ENCODE peak calls at places on chromosomes 5 and 9, in five cellular contexts. A is esophagus squamous epithelium, N is neural progenitor cell, Q is bronchial epithelial cell, O is astrocyte of the cerebellum. H is an unnamed sample.

GRCh38 chr9:134188421-134189166 is 24.2 kb upstream of the RNU6ATAC start:
- DNase-seq in N (no peak), O (no peak), Q (no peak), A (no peak), H (no peak)

GRCh38 chr5:119274024-119274766 is 81.6 kb upstream of the TNFAIP8 start:
- DNase-seq in O (no peak), N (no peak), Q (peak), A (no peak), H (no peak)

GRCh38 chr5:179411161-179411841 is 66.0 kb upstream of the ADAMTS2 start:
- DNase-seq in N (no peak), A (no peak), Q (no peak), O (no peak), H (no peak)

GRCh38 chr5:15023846-15024245 is 152.3 kb upstream of the ANKH start:
- DNase-seq in A (no peak), O (no peak), N (no peak), Q (peak), H (peak)

GRCh38 chr9:129646654-129647053 is 4.7 kb upstream of the ASB6 start:
- DNase-seq in Q (no peak), N (no peak), O (no peak), A (no peak), H (no peak)

GRCh38 chr5:78907255-78907886 is 77.7 kb downstream of the ARSB start:
- DNase-seq in A (no peak), N (no peak), Q (peak), O (peak), H (peak)

GRCh38 chr9:116806075-116806474 is 119.0 kb downstream of the TRIM32 start:
- DNase-seq in O (peak), A (no peak), Q (peak), N (peak), H (peak)

GRCh38 chr9:88583901-88584596 is 49.1 kb downstream of the NXNL2 start:
- DNase-seq in Q (peak), O (no peak), A (no peak), N (peak), H (peak)

GRCh38 chr9:100437860-100438805 is 11.2 kb downstream of the MSANTD3 start:
- DNase-seq in A (no peak), Q (peak), N (peak), O (peak), H (peak)

GRCh38 chr5:147411612-147412310 is 98.1 kb downstream of the DPYSL3 start:
- DNase-seq in A (no peak), N (no peak), Q (no peak), O (no peak), H (no peak)

GRCh38 chr9:91864372-91864771 is 85.7 kb downstream of the ROR2 start:
- DNase-seq in A (no peak), N (no peak), Q (no peak), O (no peak), H (peak)

GRCh38 chr5:139422307-139422893 is 16.9 kb downstream of the DNAJC18 start:
- DNase-seq in N (peak), A (no peak), Q (peak), O (peak), H (peak)

GRCh38 chr9:136089697-136090045 is 5.4 kb downstream of the NACC2 start:
- DNase-seq in A (no peak), O (peak), Q (peak), N (no peak), H (peak)

GRCh38 chr5:68088302-68088701 is 127.3 kb upstream of the PIK3R1 start:
- DNase-seq in A (no peak), N (no peak), Q (no peak), O (peak), H (peak)

GRCh38 chr9:113587471-113588031 is 124.0 kb downstream of the RGS3 start:
- DNase-seq in O (no peak), Q (no peak), A (no peak), N (peak), H (peak)

GRCh38 chr5:109922396-109922995 is 232.8 kb downstream of the MAN2A1 start:
- DNase-seq in Q (no peak), O (no peak), N (no peak), A (no peak), H (no peak)

DNA sequence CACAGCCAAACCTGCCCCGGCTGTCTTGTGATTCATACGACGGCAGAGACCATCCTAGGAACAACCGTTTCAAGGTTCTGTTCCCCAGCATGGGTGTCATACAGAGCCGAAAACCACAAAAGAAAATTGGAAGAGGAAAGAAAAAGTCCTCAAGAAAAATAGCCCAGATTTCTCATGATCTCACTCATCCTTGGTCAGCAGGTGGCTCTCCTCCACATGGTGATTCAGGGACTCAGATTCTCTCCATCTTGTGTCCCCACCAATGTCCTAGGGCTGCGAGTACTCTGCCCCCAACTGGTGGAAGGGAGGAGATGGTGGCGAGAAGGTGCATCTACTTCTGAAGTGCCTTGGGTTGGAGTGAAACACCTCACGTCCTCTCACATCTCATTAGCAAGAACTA is 25.6 kb downstream of the PDZD2 start:
- DNase-seq in O (peak), A (no peak), Q (peak), N (peak), H (peak)
- TF ChIP-seq CTCF in O (peak), A (no peak), Q (no peak), N (peak), H (peak)

DNA sequence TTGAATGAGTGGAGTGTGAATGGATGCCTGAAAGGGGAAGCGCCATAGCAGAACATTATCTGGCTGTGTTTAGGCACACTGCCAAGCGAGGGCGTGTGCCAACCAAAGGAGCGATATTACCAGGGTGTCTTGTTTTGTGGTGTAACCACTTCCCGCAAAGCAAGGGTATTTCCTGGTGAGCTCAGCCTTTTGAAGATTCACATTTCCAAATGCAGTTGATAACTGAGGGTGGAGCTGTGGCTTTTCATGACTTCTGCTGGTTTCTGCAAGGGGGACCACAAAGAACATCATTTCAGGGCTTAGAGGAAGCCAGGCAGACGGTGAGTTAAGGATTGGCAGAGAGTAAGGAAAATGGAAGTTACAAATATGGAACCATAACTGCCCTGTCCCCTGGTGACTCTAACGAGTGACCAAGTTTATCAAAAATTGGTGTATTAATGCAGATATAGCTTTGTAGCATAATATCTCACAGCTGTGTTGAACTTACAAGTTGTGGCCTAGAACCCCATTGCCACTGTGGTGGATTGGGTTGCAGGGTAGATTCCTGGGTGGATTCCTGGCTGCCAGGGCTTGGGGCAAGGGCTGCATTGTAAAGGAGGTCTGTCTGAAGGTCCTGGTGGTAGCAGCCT is 71.4 kb downstream of the RALGPS1 start:
- DNase-seq in N (no peak), A (no peak), Q (peak), O (peak), H (peak)
- H3K4me3 ChIP-seq in N (no peak), A (no peak), Q (no peak), O (no peak), H (no peak)

GRCh38 chr5:150758534-150759333 is at the start of gene DCTN4:
- DNase-seq in N (peak), Q (peak), A (peak), O (peak), H (peak)
- TF ChIP-seq CTCF in N (peak), Q (no peak), A (no peak), O (no peak), H (no peak)

GRCh38 chr5:59407967-59408366 is 485.6 kb downstream of the PDE4D start:
- DNase-seq in Q (no peak), N (no peak), A (no peak), O (no peak), H (no peak)

GRCh38 chr5:59416441-59416840 is 477.1 kb downstream of the PDE4D start:
- DNase-seq in N (no peak), O (no peak), A (no peak), Q (peak), H (peak)

DNA sequence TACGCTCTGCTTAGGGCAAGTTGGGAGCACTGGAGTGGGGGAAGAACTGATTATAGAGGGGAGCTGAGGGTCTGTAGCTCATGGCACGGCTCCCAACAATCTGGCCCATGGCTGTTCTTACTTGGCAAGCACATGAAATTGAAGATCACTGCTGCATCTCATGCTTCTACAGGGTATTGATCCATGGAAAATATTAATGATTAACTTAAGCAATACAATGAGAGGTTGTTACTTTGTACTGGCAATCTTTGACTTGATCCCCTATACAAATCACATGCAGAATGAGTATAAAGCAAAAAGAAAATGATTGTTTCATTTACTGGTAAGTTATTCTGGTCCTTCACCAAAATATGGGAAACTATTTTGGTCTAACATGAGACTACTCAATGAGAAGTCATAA is 481.1 kb downstream of the PDE4D start:
- DNase-seq in A (no peak), O (no peak), Q (no peak), N (no peak), H (no peak)
- H3K4me3 ChIP-seq in A (no peak), O (no peak), Q (no peak), N (no peak), H (no peak)

DNA sequence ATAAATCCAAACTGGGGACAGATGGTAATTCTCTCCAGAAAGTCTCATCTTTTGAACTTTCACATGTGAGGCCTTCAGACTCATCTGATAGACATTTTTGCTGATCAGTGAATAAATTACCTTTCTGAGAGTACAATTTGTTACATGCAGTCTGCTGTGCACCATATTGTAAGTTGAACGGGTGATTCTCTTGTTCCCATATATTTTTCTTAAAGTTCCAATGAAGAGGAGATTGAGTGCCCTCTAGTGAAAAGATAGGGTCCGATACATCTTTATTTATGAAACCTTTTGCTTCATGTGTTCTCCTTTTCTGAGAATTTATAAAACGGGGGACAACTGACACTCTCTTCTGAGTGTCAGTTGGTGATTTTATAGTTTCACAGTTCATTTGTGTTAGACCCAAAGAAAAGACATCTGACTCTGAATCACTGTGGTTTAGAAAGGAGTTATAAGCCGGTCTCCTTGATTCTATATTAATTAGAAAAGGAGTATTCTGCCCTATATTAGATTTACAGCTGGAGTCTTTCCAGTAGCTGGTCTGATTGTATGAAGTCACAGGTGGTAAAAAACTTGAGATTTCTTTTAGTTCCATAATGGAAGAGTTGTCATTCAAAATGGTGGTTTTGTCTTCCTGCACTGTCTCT is 30.4 kb downstream of the GNG10 start:
- DNase-seq in N (no peak), Q (peak), O (peak), A (no peak), H (peak)
- TF ChIP-seq CTCF in N (peak), Q (peak), O (peak), A (peak), H (peak)

GRCh38 chr5:77631166-77631582 is 7.3 kb downstream of the OTP start:
- DNase-seq in N (no peak), Q (no peak), O (no peak), A (no peak), H (no peak)
- H3K4me3 ChIP-seq in N (peak), Q (no peak), O (no peak), A (peak), H (no peak)

GRCh38 chr5:159629158-159629557 is 287.1 kb upstream of the ADRA1B start:
- DNase-seq in N (no peak), Q (no peak), A (no peak), O (no peak), H (no peak)
- TF ChIP-seq CTCF in N (no peak), Q (no peak), A (no peak), O (no peak), H (no peak)

GRCh38 chr9:6272229-6272597 is 56.0 kb upstream of the TPD52L3 start:
- DNase-seq in A (no peak), O (no peak), N (peak), Q (peak), H (peak)

GRCh38 chr9:6271508-6272228 is 56.1 kb downstream of the IL33 start:
- DNase-seq in A (no peak), N (no peak), Q (no peak), O (no peak), H (no peak)

GRCh38 chr9:6277417-6277816 is 50.8 kb upstream of the TPD52L3 start:
- DNase-seq in Q (no peak), N (no peak), O (no peak), A (no peak), H (no peak)
- H3K4me3 ChIP-seq in Q (no peak), N (no peak), O (no peak), A (no peak), H (no peak)

GRCh38 chr9:16293610-16294009 is 576.9 kb downstream of the BNC2 start:
- DNase-seq in N (no peak), A (no peak), O (no peak), Q (no peak), H (no peak)

GRCh38 chr9:16291921-16292320 is 578.5 kb downstream of the BNC2 start:
- DNase-seq in O (no peak), N (no peak), Q (no peak), A (no peak), H (no peak)

GRCh38 chr9:16289639-16290038 is 580.8 kb downstream of the BNC2 start:
- DNase-seq in N (no peak), Q (no peak), O (no peak), A (no peak), H (peak)

GRCh38 chr9:16290169-16290568 is 580.3 kb downstream of the BNC2 start:
- DNase-seq in O (no peak), N (no peak), Q (no peak), A (no peak), H (no peak)

DNA sequence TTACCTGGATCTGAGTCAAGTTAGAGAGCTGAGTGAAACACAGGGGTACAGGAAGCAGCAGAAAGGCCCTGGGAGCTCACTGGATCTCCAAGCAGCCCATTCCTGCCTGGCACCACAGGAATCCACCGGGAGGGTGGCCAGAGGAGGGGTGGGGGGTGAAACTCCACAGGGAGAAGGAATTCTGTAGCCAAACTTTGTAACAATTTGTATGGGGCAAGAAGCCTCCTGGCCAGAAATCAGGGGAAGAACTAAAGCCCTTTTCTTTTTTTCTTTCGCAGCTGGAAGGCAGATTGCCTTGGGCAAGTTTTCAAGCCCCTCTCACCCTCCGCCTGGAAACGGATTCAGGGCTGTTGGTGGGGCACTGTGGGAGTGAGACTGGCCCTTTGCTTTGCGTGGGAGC is 576.1 kb downstream of the BNC2 start:
- DNase-seq in N (no peak), Q (no peak), O (peak), A (no peak), H (peak)
- TF ChIP-seq CTCF in N (no peak), Q (no peak), O (no peak), A (no peak), H (no peak)

H was measured in fibroblast of mammary gland.